ENCODE peak calls at places on chromosomes 12 and 14, in eight cellular contexts. P is cardiac fibroblast, J is PC-3, D is pancreas, C is psoas muscle, O is A549, Q is fibroblast of mammary gland, E is HFF-Myc. A is an unnamed sample.

GRCh38 chr14:87231336-87232026 is 761.5 kb downstream of the GALC start:
- DNase-seq in P (no peak), J (no peak), D (no peak), C (no peak), O (no peak), Q (no peak), E (no peak), A (peak; percentile 54)

GRCh38 chr12:97801471-97802045 is 339.0 kb downstream of the RMST start:
- DNase-seq in P (no peak), J (no peak), D (no peak), C (no peak), O (no peak), Q (no peak), E (no peak), A (no peak)

GRCh38 chr12:109530301-109530685 is 43.0 kb downstream of the MMAB start:
- DNase-seq in P (no peak), J (no peak), D (no peak), C (no peak), O (no peak), Q (no peak), E (no peak), A (no peak)

GRCh38 chr12:82958966-82959365 is 272.3 kb downstream of the TMTC2 start:
- DNase-seq in P (no peak), J (peak; percentile 74), D (no peak), C (no peak), O (no peak), Q (no peak), E (no peak), A (peak; percentile 25)

GRCh38 chr12:74641694-74642093 is 104.1 kb downstream of the ATXN7L3B start:
- DNase-seq in P (no peak), J (no peak), D (no peak), C (no peak), O (no peak), Q (no peak), E (no peak), A (no peak)

GRCh38 chr12:128690641-128691040 is 133.1 kb downstream of the SLC15A4 start:
- DNase-seq in P (no peak), J (no peak), D (no peak), C (no peak), O (no peak), Q (no peak), E (no peak), A (no peak)

GRCh38 chr14:98622208-98623051 is 649.6 kb downstream of the BCL11B start:
- DNase-seq in P (no peak), J (peak; percentile 28), D (no peak), C (no peak), O (no peak), Q (no peak), E (no peak), A (peak; percentile 30)

GRCh38 chr12:42565633-42566032 is 23.9 kb downstream of the PRICKLE1 start:
- DNase-seq in P (no peak), J (no peak), D (no peak), C (no peak), O (no peak), Q (no peak), E (no peak), A (no peak)

GRCh38 chr12:103928736-103929050 is 1.5 kb upstream of the HSP90B1 start:
- DNase-seq in P (no peak), J (no peak), D (no peak), C (no peak), O (no peak), Q (no peak), E (no peak), A (no peak)

GRCh38 chr12:18591473-18591872 is 146.3 kb downstream of the PLCZ1 start:
- DNase-seq in P (no peak), J (peak; percentile 46), D (no peak), C (no peak), O (no peak), Q (no peak), E (no peak), A (peak; percentile 59)

GRCh38 chr12:65529771-65530435 is 251.4 kb downstream of the MSRB3 start:
- DNase-seq in P (no peak), J (no peak), D (no peak), C (no peak), O (no peak), Q (no peak), E (no peak), A (no peak)

GRCh38 chr14:94655169-94655710 is 43.0 kb downstream of the SERPINA3 start:
- DNase-seq in P (no peak), J (no peak), D (no peak), C (no peak), O (no peak), Q (no peak), E (no peak), A (no peak)

GRCh38 chr12:51793201-51793600 is 55.3 kb downstream of the FIGNL2 start:
- DNase-seq in P (peak; percentile 16), J (peak; percentile 8), D (no peak), C (no peak), O (no peak), Q (peak; percentile 45), E (no peak), A (peak; percentile 30)

GRCh38 chr12:10366875-10367274 is 23.0 kb downstream of the KLRK1 start:
- DNase-seq in P (peak; percentile 70), J (peak; percentile 49), D (no peak), C (no peak), O (peak; percentile 70), Q (peak; percentile 59), E (no peak), A (peak; percentile 38)

GRCh38 chr12:121711925-121712461 is 559 bp upstream of the TMEM120B start:
- DNase-seq in P (peak; percentile 37), J (peak; percentile 48), D (peak; percentile 65), C (peak; percentile 52), O (peak; percentile 53), Q (peak; percentile 30), E (no peak), A (peak; percentile 20)

GRCh38 chr12:53198470-53199110 is 8.5 kb downstream of the ITGB7 start:
- DNase-seq in P (no peak), J (no peak), D (no peak), C (no peak), O (no peak), Q (no peak), E (no peak), A (no peak)

GRCh38 chr12:53195516-53196420 is 11.3 kb downstream of the ITGB7 start:
- DNase-seq in P (no peak), J (peak; percentile 45), D (no peak), C (no peak), O (no peak), Q (peak; percentile 10), E (no peak), A (peak; percentile 35)

GRCh38 chr12:53197011-53197640 is 9.9 kb downstream of the ITGB7 start:
- DNase-seq in P (no peak), J (no peak), D (no peak), C (no peak), O (no peak), Q (no peak), E (no peak), A (no peak)

GRCh38 chr12:53194973-53195372 is 12.1 kb downstream of the ITGB7 start:
- DNase-seq in P (no peak), J (no peak), D (no peak), C (no peak), O (no peak), Q (no peak), E (no peak), A (no peak)

DNA sequence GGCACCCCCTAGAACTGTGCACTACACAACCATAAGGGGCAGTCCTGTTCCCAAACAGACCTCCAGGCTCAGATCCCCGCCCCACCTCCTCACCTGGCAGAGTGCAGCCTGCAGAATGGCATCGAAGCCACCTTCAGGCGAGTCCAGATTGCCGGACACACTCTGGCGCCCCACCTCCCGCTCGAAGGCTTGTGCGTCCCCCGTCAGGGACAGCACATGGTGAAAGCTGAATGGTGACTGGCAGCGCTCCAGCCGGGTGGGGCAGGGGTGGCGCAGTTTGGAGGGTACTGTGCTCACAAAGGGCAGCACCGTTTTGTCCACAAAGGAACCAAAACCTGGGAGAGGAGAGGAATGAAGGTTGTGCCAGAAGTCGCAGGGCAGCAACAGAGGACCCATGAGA is 10.6 kb downstream of the ITGB7 start:
- DNase-seq in P (no peak), J (no peak), D (no peak), C (no peak), O (no peak), Q (no peak), E (no peak), A (no peak)
- TF ChIP-seq CTCF in P (no peak), J (no peak), D (no peak), C (no peak), O (no peak), Q (no peak), E (no peak), A (peak; percentile 4)

DNA sequence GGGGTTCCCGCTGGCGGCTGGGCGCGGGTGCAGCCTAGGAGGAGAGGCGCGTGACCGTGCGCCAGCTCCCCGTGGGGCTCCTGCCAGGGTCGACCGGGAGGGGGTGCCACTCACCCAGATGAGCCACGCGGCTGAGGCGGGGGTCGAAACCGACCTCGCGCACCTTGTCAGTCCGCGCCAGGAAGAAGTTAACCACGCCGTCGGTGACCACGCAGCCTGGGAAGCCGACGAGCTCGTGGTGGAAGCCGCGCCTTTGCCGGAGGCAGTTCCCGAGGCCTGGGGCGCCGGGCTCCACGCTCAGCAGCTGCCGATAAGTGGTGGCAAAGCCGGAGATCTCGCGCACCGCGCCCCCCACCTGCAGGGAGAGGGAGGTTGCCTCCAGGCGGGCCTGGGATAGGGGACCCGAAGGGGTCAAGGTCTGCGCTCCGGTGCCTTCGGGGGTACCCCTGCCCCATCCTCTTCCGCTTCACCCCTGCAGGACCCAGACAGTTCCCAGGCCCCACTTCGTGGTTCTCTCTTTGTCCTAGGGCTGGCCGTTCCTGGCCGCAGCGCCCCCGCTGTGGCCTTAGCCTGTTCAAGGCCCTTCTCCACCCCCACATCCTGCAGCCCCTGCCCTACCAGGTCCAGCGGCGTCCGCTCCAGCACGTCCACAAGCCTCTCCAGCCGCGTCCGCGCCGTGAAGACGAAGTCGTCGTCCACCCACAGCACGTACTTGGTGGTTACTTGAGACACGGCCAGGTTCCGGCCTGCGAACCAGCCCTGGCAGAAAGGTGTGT is 5.3 kb downstream of the B4GALNT1 start:
- DNase-seq in P (no peak), J (no peak), D (peak; percentile 69), C (no peak), O (no peak), Q (no peak), E (no peak), A (no peak)
- H3K4me3 ChIP-seq in P (no peak overlapping the region), J (no peak overlapping the region), D (peak overlapping the region; percentile 17), C (no peak overlapping the region), O (no peak overlapping the region), Q (no peak overlapping the region), E (no peak overlapping the region), A (no peak overlapping the region)

DNA sequence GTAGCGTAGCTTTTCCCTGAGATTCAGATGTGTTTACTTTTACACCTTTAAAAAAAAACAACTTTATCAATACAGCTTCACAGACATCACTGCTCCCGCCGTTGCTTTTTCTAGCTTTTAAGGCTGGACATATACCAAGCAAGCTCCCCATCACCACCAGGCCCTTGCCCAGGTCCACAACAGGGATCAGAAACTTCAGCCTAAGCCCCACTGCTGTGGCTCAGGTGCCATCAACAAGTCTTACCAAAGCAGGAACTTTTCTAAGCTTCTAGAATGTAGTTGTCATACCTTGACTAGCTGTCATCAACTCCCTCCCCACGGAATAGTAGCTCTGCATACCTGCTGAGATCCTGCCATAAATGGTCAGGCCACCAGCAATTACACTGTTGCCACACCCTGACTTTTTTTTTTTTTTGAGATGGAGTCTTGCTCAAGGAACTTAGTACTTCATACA is 20.0 kb upstream of the ADIPOR2 start:
- DNase-seq in P (no peak), J (peak; percentile 10), D (no peak), C (no peak), O (no peak), Q (no peak), E (no peak), A (peak; percentile 59)
- TF ChIP-seq CTCF in P (no peak), J (no peak), D (no peak), C (no peak), O (no peak), Q (no peak), E (no peak), A (no peak)

GRCh38 chr14:70645892-70646291 is 4.2 kb downstream of the TTC9 start:
- DNase-seq in P (no peak), J (no peak), D (no peak), C (no peak), O (no peak), Q (no peak), E (no peak), A (no peak)
- H3K4me3 ChIP-seq in P (no peak overlapping the region), J (no peak overlapping the region), D (no peak overlapping the region), C (no peak overlapping the region), O (no peak overlapping the region), Q (no peak overlapping the region), E (no peak overlapping the region), A (no peak overlapping the region)